ENCODE peak calls at places on chromosomes 4 and X, in ten cellular contexts. E, N, W, Q, T, J, L, C, R and M are unnamed samples.
A peak's percentile ranks its signal among the peaks of the same experiment; 100 is the strongest.

GRCh38 chrX:48992341-48992740 is 9.7 kb downstream of the GRIPAP1 start:
- ATAC-seq in E (no peak), N (no peak), W (no peak), Q (no peak), T (no peak), J (no peak), L (no peak), C (no peak), R (no peak), M (no peak)

GRCh38 chr4:128635141-128635911 is 174.2 kb upstream of the JADE1 start:
- ATAC-seq in E (peak; percentile 20), N (no peak), W (no peak), Q (peak; percentile 58), T (no peak), J (no peak), L (no peak), C (no peak), R (no peak), M (no peak)

GRCh38 chr4:6742507-6742906 is 26.5 kb downstream of the BLOC1S4 start:
- ATAC-seq in E (no peak), N (no peak), W (no peak), Q (no peak), T (no peak), J (no peak), L (no peak), C (no peak), R (no peak), M (no peak)

GRCh38 chr4:87584509-87584908 is 23.8 kb upstream of the DSPP start:
- ATAC-seq in E (no peak), N (no peak), W (no peak), Q (no peak), T (no peak), J (no peak), L (no peak), C (no peak), R (no peak), M (no peak)

GRCh38 chr4:101862595-101862994 is 72.1 kb downstream of the BANK1 start:
- ATAC-seq in E (no peak), N (no peak), W (peak; percentile 95), Q (no peak), T (no peak), J (no peak), L (no peak), C (no peak), R (no peak), M (no peak)

GRCh38 chrX:82333575-82333974 is 1131.7 kb downstream of the SH3BGRL start:
- ATAC-seq in E (no peak), N (no peak), W (no peak), Q (no peak), T (no peak), J (no peak), L (no peak), C (no peak), R (no peak), M (no peak)

GRCh38 chr4:107512549-107512948 is 207.5 kb downstream of the PAPSS1 start:
- ATAC-seq in E (no peak), N (no peak), W (no peak), Q (no peak), T (no peak), J (no peak), L (no peak), C (no peak), R (no peak), M (no peak)

GRCh38 chrX:150763303-150763797 is 70.2 kb downstream of the MTMR1 start:
- ATAC-seq in E (no peak), N (no peak), W (no peak), Q (no peak), T (no peak), J (no peak), L (no peak), C (no peak), R (no peak), M (no peak)

GRCh38 chr4:83320548-83320947 is 14.1 kb downstream of the HPSE start:
- ATAC-seq in E (peak; percentile 57), N (peak; percentile 73), W (no peak), Q (peak; percentile 57), T (peak; percentile 15), J (peak; percentile 96), L (peak; percentile 29), C (peak; percentile 37), R (no peak), M (no peak)

GRCh38 chrX:136754641-136755040 is 26.1 kb downstream of the ARHGEF6 start:
- ATAC-seq in E (no peak), N (no peak), W (no peak), Q (no peak), T (peak; percentile 64), J (peak; percentile 74), L (no peak), C (no peak), R (peak; percentile 92), M (no peak)

GRCh38 chr4:25190407-25190806 is 30.2 kb upstream of the SEPSECS start:
- ATAC-seq in E (peak; percentile 74), N (no peak), W (no peak), Q (no peak), T (no peak), J (no peak), L (no peak), C (no peak), R (no peak), M (no peak)

GRCh38 chr4:5280845-5281244 is 229.6 kb downstream of the STK32B start:
- ATAC-seq in E (no peak), N (no peak), W (no peak), Q (no peak), T (no peak), J (peak; percentile 64), L (no peak), C (no peak), R (no peak), M (no peak)

GRCh38 chr4:79331126-79331876 is 5.4 kb upstream of the NAA11 start:
- ATAC-seq in E (peak; percentile 44), N (peak; percentile 75), W (no peak), Q (no peak), T (no peak), J (no peak), L (peak; percentile 44), C (no peak), R (no peak), M (no peak)

GRCh38 chrX:125202486-125203378 is 116.9 kb upstream of the TEX13C start:
- ATAC-seq in E (no peak), N (no peak), W (no peak), Q (no peak), T (no peak), J (peak; percentile 19), L (no peak), C (no peak), R (no peak), M (no peak)

GRCh38 chr4:89929425-89930272 is 35.0 kb downstream of the MMRN1 start:
- ATAC-seq in E (no peak), N (no peak), W (peak; percentile 86), Q (no peak), T (peak; percentile 61), J (peak; percentile 86), L (no peak), C (peak; percentile 57), R (peak; percentile 97), M (no peak)

GRCh38 chrX:109774706-109775105 is 41.6 kb upstream of the ACSL4 start:
- ATAC-seq in E (no peak), N (peak; percentile 31), W (no peak), Q (peak; percentile 76), T (no peak), J (peak; percentile 91), L (peak; percentile 92), C (no peak), R (no peak), M (no peak)

GRCh38 chrX:53767544-53767943 is 81.0 kb upstream of the HUWE1 start:
- ATAC-seq in E (no peak), N (no peak), W (no peak), Q (no peak), T (no peak), J (peak; percentile 56), L (no peak), C (no peak), R (no peak), M (no peak)

GRCh38 chr4:57265831-57266582 is 155.8 kb upstream of the IGFBP7 start:
- ATAC-seq in E (no peak), N (no peak), W (no peak), Q (no peak), T (no peak), J (no peak), L (no peak), C (no peak), R (no peak), M (no peak)

GRCh38 chr4:37431417-37431743 is 186.8 kb downstream of the NWD2 start:
- ATAC-seq in E (peak; percentile 93), N (no peak), W (no peak), Q (no peak), T (no peak), J (no peak), L (no peak), C (no peak), R (no peak), M (no peak)

GRCh38 chr4:6986067-6986780 is 56.9 kb upstream of the TADA2B start:
- ATAC-seq in E (peak; percentile 18), N (peak; percentile 42), W (peak; percentile 9), Q (peak; percentile 43), T (no peak), J (peak; percentile 22), L (peak; percentile 28), C (no peak), R (peak; percentile 12), M (peak; percentile 12)

GRCh38 chrX:132092439-132093065 is 35.3 kb downstream of the FRMD7 start:
- ATAC-seq in E (peak; percentile 69), N (peak; percentile 96), W (peak; percentile 70), Q (peak; percentile 48), T (peak; percentile 84), J (peak; percentile 90), L (peak; percentile 94), C (peak; percentile 63), R (peak; percentile 79), M (peak; percentile 84)

GRCh38 chrX:137550561-137551305 is 15.2 kb upstream of the ZIC3 start:
- ATAC-seq in E (no peak), N (no peak), W (no peak), Q (no peak), T (no peak), J (no peak), L (no peak), C (no peak), R (no peak), M (no peak)

GRCh38 chr4:155659168-155659567 is 7.5 kb upstream of the GUCY1A1 start:
- ATAC-seq in E (no peak), N (no peak), W (no peak), Q (peak; percentile 71), T (no peak), J (no peak), L (no peak), C (no peak), R (no peak), M (no peak)

GRCh38 chrX:38256019-38256418 is 35.3 kb upstream of the SRPX start:
- ATAC-seq in E (no peak), N (no peak), W (no peak), Q (no peak), T (no peak), J (no peak), L (no peak), C (no peak), R (no peak), M (no peak)

GRCh38 chrX:80747832-80748231 is 61.8 kb downstream of the BRWD3 start:
- ATAC-seq in E (no peak), N (no peak), W (no peak), Q (no peak), T (peak; percentile 18), J (no peak), L (no peak), C (no peak), R (no peak), M (no peak)

GRCh38 chrX:1536712-1537030 is 314 bp downstream of the P2RY8 start:
- ATAC-seq in E (peak; percentile 29), N (peak; percentile 19), W (peak; percentile 9), Q (no peak), T (peak; percentile 4), J (peak; percentile 12), L (no peak), C (peak; percentile 9), R (peak; percentile 31), M (peak; percentile 23)

GRCh38 chr4:37381040-37381668 is 136.6 kb downstream of the NWD2 start:
- ATAC-seq in E (no peak), N (no peak), W (no peak), Q (no peak), T (no peak), J (no peak), L (no peak), C (no peak), R (no peak), M (no peak)

GRCh38 chr4:158538911-158539310 is 17.2 kb downstream of the RXFP1 start:
- ATAC-seq in E (no peak), N (no peak), W (no peak), Q (no peak), T (no peak), J (no peak), L (no peak), C (no peak), R (no peak), M (no peak)